ENCODE peak calls at places on chromosomes 6 and 20, in four cellular contexts. O is renal cortical epithelial cell, I is head of caudate nucleus, E is ureter. V is an unnamed sample.

GRCh38 chr6:15326072-15326614 is 80.3 kb downstream of the JARID2 start:
- DNase-seq in O (no peak), E (no peak), I (no peak), V (no peak)

GRCh38 chr20:25622450-25623224 is 1.2 kb downstream of the NANP start:
- DNase-seq in O (no peak), E (no peak), I (peak), V (no peak)

GRCh38 chr6:148533309-148534107 is 190.9 kb downstream of the SASH1 start:
- DNase-seq in E (no peak), O (no peak), I (no peak), V (no peak)

GRCh38 chr20:32010096-32010495 is at the start of gene CCM2L:
- DNase-seq in E (no peak), I (no peak), O (no peak), V (no peak)

GRCh38 chr6:16873698-16874097 is 112.4 kb upstream of the ATXN1 start:
- DNase-seq in I (no peak), E (no peak), O (no peak), V (no peak)

GRCh38 chr6:153087436-153087835 is 43.6 kb downstream of the RGS17 start:
- DNase-seq in O (no peak), I (no peak), E (no peak), V (no peak)

GRCh38 chr6:105611606-105612005 is 208.7 kb upstream of the PREP start:
- DNase-seq in O (no peak), E (no peak), I (peak), V (no peak)

GRCh38 chr6:146785001-146785585 is 186.3 kb downstream of the ADGB start:
- DNase-seq in O (peak), E (no peak), I (peak), V (no peak)

GRCh38 chr6:36848658-36849441 is 9.6 kb upstream of the CPNE5 start:
- DNase-seq in I (peak), E (peak), O (peak), V (peak)

GRCh38 chr6:107533415-107534059 is 43.6 kb downstream of the SOBP start:
- DNase-seq in E (no peak), O (no peak), I (no peak), V (no peak)

GRCh38 chr6:18216411-18216810 is 47.9 kb downstream of the DEK start:
- DNase-seq in I (no peak), E (no peak), O (peak), V (no peak)

GRCh38 chr20:49538950-49539349 is 29.0 kb downstream of the PTGIS start:
- DNase-seq in I (no peak), E (no peak), O (no peak), V (no peak)

GRCh38 chr6:43798688-43799444 is 28.9 kb downstream of the VEGFA start:
- DNase-seq in O (peak), I (no peak), E (peak), V (peak)

GRCh38 chr6:170062209-170062903 is 228.5 kb downstream of the DLL1 start:
- DNase-seq in O (no peak), I (peak), E (peak), V (peak)

GRCh38 chr20:24691901-24692351 is 222.5 kb downstream of the SYNDIG1 start:
- DNase-seq in I (peak), O (no peak), E (peak), V (peak)

GRCh38 chr20:56774873-56775272 is 145.8 kb downstream of the TFAP2C start:
- DNase-seq in I (no peak), O (no peak), E (no peak), V (no peak)

GRCh38 chr6:68196645-68197044 is 438.4 kb upstream of the ADGRB3 start:
- DNase-seq in E (no peak), I (no peak), O (peak), V (no peak)

GRCh38 chr6:145214570-145214969 is 520.8 kb downstream of the EPM2A start:
- DNase-seq in I (peak), E (no peak), O (peak), V (no peak)

GRCh38 chr6:155693573-155694428 is 238.2 kb upstream of the NOX3 start:
- DNase-seq in O (peak), E (no peak), I (no peak), V (peak)

GRCh38 chr20:23129891-23130621 is 43.9 kb upstream of the CD93 start:
- DNase-seq in I (no peak), E (no peak), O (no peak), V (no peak)

GRCh38 chr6:169903122-169903521 is 151.7 kb downstream of the ERMARD start:
- DNase-seq in O (no peak), E (no peak), I (no peak), V (no peak)

GRCh38 chr6:45327956-45328522 is at the start of gene RUNX2:
- DNase-seq in I (no peak), O (peak), E (no peak), V (no peak)

GRCh38 chr6:156850356-156850755 is 73.2 kb downstream of the ARID1B start:
- DNase-seq in I (no peak), E (no peak), O (no peak), V (no peak)

GRCh38 chr6:7190791-7191190 is 83.0 kb downstream of the RREB1 start:
- DNase-seq in O (no peak), I (no peak), E (no peak), V (no peak)